ENCODE peak calls at places on chromosomes 1 and 21, in ten cellular contexts. N, F, C, R, Z, H, K, J, V and T are unnamed samples.

GRCh38 chr1:159705251-159705910 is 9.0 kb downstream of the CRP start:
- DNase-seq in N (no peak), F (no peak), C (no peak), R (no peak), Z (no peak), H (no peak), K (no peak), J (no peak), V (no peak), T (no peak)

GRCh38 chr1:17828991-17829390 is 73.9 kb downstream of the ACTL8 start:
- DNase-seq in N (no peak), F (no peak), C (no peak), R (no peak), Z (no peak), H (no peak), K (no peak), J (no peak), V (no peak), T (no peak)

GRCh38 chr1:49864597-49864996 is 159.2 kb downstream of the AGBL4 start:
- DNase-seq in N (no peak), F (no peak), C (no peak), R (no peak), Z (no peak), H (no peak), K (no peak), J (no peak), V (no peak), T (no peak)

GRCh38 chr1:192463661-192464060 is 111.9 kb upstream of the RGS1 start:
- DNase-seq in N (no peak), F (no peak), C (no peak), R (no peak), Z (no peak), H (no peak), K (no peak), J (no peak), V (no peak), T (no peak)

GRCh38 chr1:85952460-85952859 is 204.1 kb downstream of the COL24A1 start:
- DNase-seq in N (no peak), F (no peak), C (no peak), R (no peak), Z (peak), H (no peak), K (peak), J (no peak), V (no peak), T (no peak)

GRCh38 chr1:52636701-52637695 is 4.0 kb downstream of the SHISAL2A start:
- DNase-seq in N (no peak), F (no peak), C (no peak), R (no peak), Z (no peak), H (no peak), K (no peak), J (no peak), V (no peak), T (no peak)

GRCh38 chr1:56965191-56965590 is 624 bp downstream of the C8B start:
- DNase-seq in N (no peak), F (no peak), C (no peak), R (no peak), Z (no peak), H (no peak), K (no peak), J (no peak), V (no peak), T (no peak)

GRCh38 chr1:234533975-234534876 is 55.2 kb upstream of the TARBP1 start:
- DNase-seq in N (peak), F (peak), C (no peak), R (peak), Z (peak), H (peak), K (peak), J (peak), V (no peak), T (no peak)

GRCh38 chr21:39022901-39023693 is 160.2 kb downstream of the PSMG1 start:
- DNase-seq in N (peak), F (peak), C (no peak), R (peak), Z (peak), H (no peak), K (no peak), J (peak), V (peak), T (no peak)

GRCh38 chr1:115325876-115326275 is 12.2 kb downstream of the NGF start:
- DNase-seq in N (no peak), F (no peak), C (no peak), R (no peak), Z (no peak), H (no peak), K (no peak), J (no peak), V (no peak), T (no peak)

GRCh38 chr1:207963429-207964194 is 52.7 kb upstream of the CD34 start:
- DNase-seq in N (peak), F (peak), C (peak), R (peak), Z (peak), H (peak), K (peak), J (peak), V (peak), T (peak)

GRCh38 chr1:99599678-99600175 is 46.2 kb upstream of the PALMD start:
- DNase-seq in N (peak), F (peak), C (peak), R (no peak), Z (peak), H (no peak), K (peak), J (peak), V (no peak), T (no peak)

GRCh38 chr1:7491089-7491817 is 279.8 kb upstream of the VAMP3 start:
- DNase-seq in N (no peak), F (peak), C (no peak), R (no peak), Z (peak), H (no peak), K (no peak), J (no peak), V (no peak), T (no peak)

GRCh38 chr1:243982451-243983018 is 68.5 kb upstream of the ZBTB18 start:
- DNase-seq in N (no peak), F (no peak), C (no peak), R (no peak), Z (no peak), H (no peak), K (no peak), J (no peak), V (no peak), T (peak)

GRCh38 chr1:41950820-41951219 is 32.1 kb upstream of the HIVEP3 start:
- DNase-seq in N (no peak), F (no peak), C (no peak), R (no peak), Z (no peak), H (no peak), K (no peak), J (no peak), V (no peak), T (no peak)

GRCh38 chr21:22544747-22545146 is 1546.5 kb downstream of the NCAM2 start:
- DNase-seq in N (no peak), F (no peak), C (no peak), R (no peak), Z (no peak), H (no peak), K (no peak), J (no peak), V (no peak), T (no peak)

GRCh38 chr1:89451011-89451410 is 73.6 kb upstream of the LRRC8B start:
- DNase-seq in N (no peak), F (no peak), C (no peak), R (no peak), Z (peak), H (no peak), K (no peak), J (no peak), V (no peak), T (no peak)

GRCh38 chr1:169618367-169618766 is 11.6 kb downstream of the SELP start:
- DNase-seq in N (no peak), F (no peak), C (no peak), R (no peak), Z (no peak), H (no peak), K (no peak), J (no peak), V (no peak), T (no peak)

GRCh38 chr1:215569987-215570824 is 3.1 kb downstream of the KCTD3 start:
- DNase-seq in N (no peak), F (no peak), C (no peak), R (no peak), Z (no peak), H (no peak), K (no peak), J (no peak), V (no peak), T (no peak)

GRCh38 chr1:227731696-227732585 is 3.2 kb downstream of the JMJD4 start:
- DNase-seq in N (no peak), F (no peak), C (no peak), R (no peak), Z (no peak), H (no peak), K (no peak), J (no peak), V (peak), T (no peak)

GRCh38 chr21:35475006-35475405 is 425.9 kb upstream of the RUNX1 start:
- DNase-seq in N (no peak), F (no peak), C (no peak), R (no peak), Z (no peak), H (no peak), K (no peak), J (no peak), V (no peak), T (no peak)

GRCh38 chr1:70017770-70018169 is 187.6 kb downstream of the LRRC40 start:
- DNase-seq in N (no peak), F (no peak), C (no peak), R (no peak), Z (no peak), H (no peak), K (no peak), J (no peak), V (no peak), T (no peak)

GRCh38 chr1:111202707-111203623 is 2.5 kb upstream of the DENND2D start:
- DNase-seq in N (no peak), F (no peak), C (no peak), R (no peak), Z (no peak), H (no peak), K (no peak), J (no peak), V (no peak), T (no peak)

GRCh38 chr1:111205724-111206070 is 5.3 kb upstream of the DENND2D start:
- DNase-seq in N (no peak), F (no peak), C (no peak), R (no peak), Z (peak), H (no peak), K (no peak), J (no peak), V (no peak), T (no peak)

GRCh38 chr1:111204923-111205723 is 4.7 kb upstream of the DENND2D start:
- DNase-seq in N (no peak), F (no peak), C (no peak), R (no peak), Z (no peak), H (no peak), K (no peak), J (no peak), V (no peak), T (no peak)

GRCh38 chr1:111203681-111204210 is 3.3 kb upstream of the DENND2D start:
- DNase-seq in N (peak), F (peak), C (peak), R (peak), Z (peak), H (no peak), K (no peak), J (peak), V (peak), T (no peak)

GRCh38 chr1:111204211-111204883 is 3.9 kb upstream of the DENND2D start:
- DNase-seq in N (peak), F (peak), C (peak), R (peak), Z (no peak), H (no peak), K (no peak), J (peak), V (no peak), T (no peak)
- TF ChIP-seq CTCF in N (no peak), F (no peak), C (no peak), R (no peak), Z (no peak), H (no peak), K (no peak), J (no peak), V (no peak), T (no peak)

GRCh38 chr1:152440635-152441471 is 26.8 kb upstream of the CRNN start:
- DNase-seq in N (no peak), F (peak), C (peak), R (peak), Z (peak), H (peak), K (no peak), J (peak), V (peak), T (peak)
- TF ChIP-seq CTCF in N (peak), F (peak), C (peak), R (peak), Z (peak), H (peak), K (peak), J (peak), V (peak), T (peak)

GRCh38 chr1:209526137-209526536 is 57.4 kb upstream of the CAMK1G start:
- DNase-seq in N (no peak), F (no peak), C (no peak), R (peak), Z (no peak), H (no peak), K (no peak), J (no peak), V (no peak), T (no peak)
- TF ChIP-seq CTCF in N (no peak), F (no peak), C (no peak), R (no peak), Z (no peak), H (no peak), K (no peak), J (no peak), V (no peak), T (no peak)

GRCh38 chr1:24932284-24932683 is 2.2 kb upstream of the RUNX3 start:
- DNase-seq in N (no peak), F (peak), C (peak), R (no peak), Z (no peak), H (no peak), K (no peak), J (peak), V (peak), T (peak)
- TF ChIP-seq CTCF in N (peak), F (peak), C (peak), R (peak), Z (peak), H (peak), K (peak), J (peak), V (peak), T (peak)

GRCh38 chr1:1985375-1986050 is 18.1 kb downstream of the CFAP74 start:
- DNase-seq in N (peak), F (no peak), C (no peak), R (no peak), Z (no peak), H (no peak), K (no peak), J (no peak), V (no peak), T (no peak)
- TF ChIP-seq CTCF in N (no peak), F (no peak), C (no peak), R (no peak), Z (no peak), H (no peak), K (no peak), J (no peak), V (no peak), T (no peak)